ENCODE peak calls at places on chromosomes 12 and 14, in seven cellular contexts. W is right atrium auricular region, F is tibial artery, R is endothelial cell of umbilical vein, Z is Peyer's patch, K is suprapubic skin, P is endodermal cell. J is an unnamed sample. For H3K36me3, the result is how much of the 10 kb centered on the place peaks cover.

GRCh38 chr12:42104784-42105183 is 39.9 kb downstream of the GXYLT1 start:
- DNase-seq in W (no peak), F (no peak), R (no peak), Z (no peak), K (no peak), P (no peak), J (no peak)

GRCh38 chr12:3597526-3598210 is 106.7 kb downstream of the PRMT8 start:
- DNase-seq in W (no peak), F (no peak), R (no peak), Z (peak), K (no peak), P (no peak), J (no peak)

GRCh38 chr14:33127531-33127930 is 188.9 kb downstream of the NPAS3 start:
- DNase-seq in W (no peak), F (no peak), R (peak), Z (no peak), K (no peak), P (no peak), J (no peak)

GRCh38 chr12:126397071-126397571 is 1331.9 kb downstream of the AACS start:
- DNase-seq in W (no peak), F (no peak), R (no peak), Z (no peak), K (no peak), P (no peak), J (no peak)

GRCh38 chr12:13794706-13795105 is 186.7 kb downstream of the GRIN2B start:
- DNase-seq in W (no peak), F (no peak), R (no peak), Z (no peak), K (no peak), P (no peak), J (no peak)

GRCh38 chr12:24921251-24922038 is 27.5 kb downstream of the BCAT1 start:
- DNase-seq in W (no peak), F (no peak), R (peak), Z (no peak), K (no peak), P (no peak), J (no peak)

GRCh38 chr12:23949212-23950010 is at the start of gene SOX5:
- DNase-seq in W (peak), F (peak), R (peak), Z (no peak), K (no peak), P (peak), J (peak)

GRCh38 chr14:98144964-98145363 is 1127.0 kb downstream of the BCL11B start:
- DNase-seq in W (no peak), F (no peak), R (no peak), Z (no peak), K (no peak), P (no peak), J (peak)

GRCh38 chr14:58771016-58771415 is 133.3 kb downstream of the DACT1 start:
- DNase-seq in W (no peak), F (no peak), R (no peak), Z (no peak), K (no peak), P (no peak), J (no peak)

GRCh38 chr14:85701763-85702162 is 171.8 kb downstream of the FLRT2 start:
- DNase-seq in W (no peak), F (no peak), R (no peak), Z (no peak), K (no peak), P (no peak), J (no peak)

GRCh38 chr12:14777271-14777670 is 26.0 kb downstream of the WBP11 start:
- DNase-seq in W (no peak), F (no peak), R (no peak), Z (no peak), K (no peak), P (peak), J (no peak)

GRCh38 chr12:95838125-95838524 is 20.6 kb upstream of the SNRPF start:
- DNase-seq in W (no peak), F (no peak), R (peak), Z (peak), K (no peak), P (no peak), J (peak)

GRCh38 chr12:78797201-78797931 is 67.2 kb upstream of the SYT1 start:
- DNase-seq in W (no peak), F (no peak), R (no peak), Z (no peak), K (no peak), P (no peak), J (peak)

GRCh38 chr12:25557830-25558436 is 4.8 kb upstream of the LMNTD1 start:
- DNase-seq in W (no peak), F (no peak), R (peak), Z (no peak), K (no peak), P (peak), J (peak)

GRCh38 chr12:123140675-123141614 is 9.9 kb downstream of the PITPNM2 start:
- DNase-seq in W (no peak), F (no peak), R (no peak), Z (no peak), K (peak), P (no peak), J (no peak)

GRCh38 chr14:71399057-71399487 is 491.8 kb downstream of the PCNX1 start:
- DNase-seq in W (no peak), F (no peak), R (no peak), Z (no peak), K (no peak), P (no peak), J (no peak)

GRCh38 chr14:104813286-104813685 is 12.4 kb downstream of the ZBTB42 start:
- DNase-seq in W (no peak), F (no peak), R (no peak), Z (no peak), K (no peak), P (no peak), J (no peak)
- TF ChIP-seq CTCF in W (no peak), F (no peak), R (no peak), Z (no peak), K (no peak), P (no peak), J (no peak)

DNA sequence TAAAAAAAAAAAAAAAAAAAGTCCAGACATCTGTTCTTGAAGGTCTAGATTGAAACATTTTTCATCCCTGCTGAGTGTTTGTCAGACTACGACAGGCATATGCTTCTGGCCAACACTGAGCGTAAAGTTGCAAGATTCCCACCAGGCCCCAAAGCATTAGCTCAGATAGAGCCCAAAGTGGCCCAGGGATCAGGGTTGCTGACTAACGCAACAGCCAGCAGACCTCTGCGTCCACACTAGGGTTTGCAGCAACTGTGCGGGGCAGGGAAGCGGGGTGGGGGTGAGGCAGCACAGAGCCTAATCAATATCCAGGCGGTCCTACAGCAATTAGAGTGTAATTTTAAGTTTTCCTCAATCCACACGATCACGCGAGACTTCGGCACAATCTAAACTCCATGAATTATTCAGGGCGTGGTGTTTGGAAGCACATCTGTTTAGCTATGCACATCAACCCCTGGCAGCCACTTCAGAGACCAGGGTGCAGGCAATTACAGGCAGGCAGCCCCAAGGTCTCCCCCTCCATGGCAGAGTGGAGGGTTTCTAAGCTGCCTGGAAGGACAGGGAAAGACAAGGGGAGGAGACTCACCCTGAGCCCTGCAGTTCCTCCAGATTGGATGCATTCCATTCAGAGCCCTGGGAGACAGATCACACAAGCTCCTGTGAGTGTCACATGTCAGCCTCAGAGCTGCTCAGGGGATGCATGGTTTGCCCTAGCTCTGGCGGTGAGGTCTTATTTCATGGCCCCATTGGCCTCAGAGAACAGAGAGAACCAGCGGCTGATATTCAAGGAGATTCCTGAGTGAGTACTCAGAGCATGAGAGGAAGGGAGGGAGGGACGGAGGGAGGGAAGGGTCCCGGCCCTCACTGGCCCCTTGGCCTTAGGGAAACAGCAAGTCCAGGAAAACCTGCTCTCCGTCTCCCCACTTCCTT is 55.4 kb downstream of the SSH1 start:
- DNase-seq in W (peak), F (peak), R (peak), Z (peak), K (no peak), P (peak), J (peak)
- H3K36me3 ChIP-seq in W (half or more), F (under half), R (under half), Z (under half), K (half or more), P (half or more), J (half or more)

DNA sequence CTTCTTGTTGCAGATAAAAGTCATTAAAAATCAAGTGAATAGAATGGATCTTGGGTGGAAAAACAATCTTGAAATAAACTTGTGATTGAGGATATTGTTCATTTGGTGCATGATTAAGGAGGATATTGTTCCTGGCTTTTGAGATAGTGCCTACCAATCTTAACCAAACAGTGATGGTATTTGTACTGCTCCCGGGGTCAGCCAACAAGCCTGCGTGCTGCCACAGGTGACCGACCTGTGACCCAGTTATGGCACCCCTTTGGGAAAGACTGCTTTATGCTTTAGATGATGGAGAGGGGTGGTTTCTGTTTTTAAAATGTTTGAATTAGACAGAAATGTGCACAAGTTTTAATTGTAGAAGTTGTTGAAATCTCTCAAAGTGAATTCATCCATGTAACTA is 41.6 kb downstream of the SUDS3 start:
- DNase-seq in W (no peak), F (no peak), R (no peak), Z (no peak), K (no peak), P (no peak), J (no peak)
- H3K27ac ChIP-seq in W (no peak), F (peak), R (no peak), Z (no peak), K (no peak), P (no peak), J (no peak)

DNA sequence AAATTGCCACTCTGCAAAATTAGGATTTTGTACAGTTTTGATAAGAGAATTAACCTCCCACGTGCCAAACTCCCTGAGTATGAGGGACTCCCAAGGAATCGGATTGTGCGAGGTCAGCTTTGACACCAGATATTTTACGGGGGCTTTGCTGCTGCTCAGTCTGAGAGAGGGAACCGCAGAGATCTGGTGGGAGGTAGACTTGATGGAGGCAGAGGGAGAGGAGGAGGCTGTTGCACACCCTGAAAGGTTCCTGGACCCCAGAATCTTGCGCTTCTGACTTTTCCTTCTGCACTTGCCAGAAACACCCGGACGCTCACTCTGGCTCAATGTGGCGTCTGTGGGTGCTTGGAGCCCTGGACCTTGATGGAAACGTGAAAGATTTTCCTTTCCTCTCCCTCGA is 83.9 kb downstream of the PAPOLA start:
- DNase-seq in W (peak), F (no peak), R (no peak), Z (no peak), K (no peak), P (no peak), J (no peak)
- TF ChIP-seq CTCF in W (no peak), F (no peak), R (no peak), Z (no peak), K (no peak), P (no peak), J (no peak)

GRCh38 chr14:54781936-54782802 is 120.5 kb downstream of the GCH1 start:
- DNase-seq in W (no peak), F (peak), R (no peak), Z (no peak), K (no peak), P (no peak), J (no peak)
- H3K36me3 ChIP-seq in W (half or more), F (under half), R (under half), Z (under half), K (under half), P (under half), J (under half)

DNA sequence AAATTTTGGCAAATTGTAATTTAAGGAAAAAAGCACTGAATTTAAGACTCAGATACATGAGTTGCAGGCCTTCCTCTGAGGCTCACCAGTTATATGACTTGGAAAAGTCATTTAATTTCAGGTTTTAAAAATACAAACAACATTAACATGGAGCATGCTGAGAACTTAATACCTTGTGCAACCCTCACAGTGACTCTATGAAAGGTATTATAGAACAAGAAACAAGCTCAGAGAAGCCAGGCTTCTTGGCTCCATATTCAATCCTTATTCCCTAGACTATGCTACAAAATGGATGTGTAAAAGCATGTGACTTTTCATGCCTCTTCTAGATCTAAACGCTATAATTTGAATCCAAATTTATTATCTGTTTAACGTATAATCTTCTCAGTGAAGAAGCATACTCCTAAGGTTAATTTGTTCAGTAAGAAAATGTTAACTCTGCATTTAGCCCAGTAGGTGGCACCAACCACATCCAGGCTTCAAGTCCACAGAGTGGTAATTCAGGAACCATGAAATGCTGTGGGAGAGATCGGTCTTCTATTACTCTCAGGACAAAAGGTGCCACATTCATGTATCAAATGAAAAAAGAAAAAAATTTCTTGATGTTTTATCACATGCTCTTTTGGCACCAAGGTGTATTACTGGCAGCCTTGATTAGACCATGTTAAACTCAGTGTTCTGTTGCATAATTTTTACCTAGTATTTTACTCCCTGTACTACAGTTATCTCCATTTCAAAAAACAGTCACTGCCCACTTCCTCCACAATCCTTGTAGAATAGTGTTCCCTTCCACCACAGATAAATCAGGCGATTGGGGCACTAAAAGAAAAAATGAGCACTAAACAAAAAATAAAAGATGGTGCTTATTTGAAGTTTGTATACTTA is 9.3 kb downstream of the CCDC196 start:
- DNase-seq in W (peak), F (peak), R (peak), Z (no peak), K (no peak), P (peak), J (peak)
- H3K27ac ChIP-seq in W (no peak), F (no peak), R (no peak), Z (no peak), K (no peak), P (no peak), J (no peak)

GRCh38 chr14:80110721-80111120 is 100.6 kb downstream of the DIO2 start:
- DNase-seq in W (no peak), F (no peak), R (no peak), Z (no peak), K (no peak), P (no peak), J (no peak)
- TF ChIP-seq CTCF in W (no peak), F (no peak), R (no peak), Z (no peak), K (no peak), P (no peak), J (no peak)

GRCh38 chr12:104599985-104600712 is 143.4 kb downstream of the CHST11 start:
- DNase-seq in W (no peak), F (no peak), R (no peak), Z (no peak), K (no peak), P (no peak), J (no peak)
- H3K36me3 ChIP-seq in W (under half), F (under half), R (under half), Z (under half), K (under half), P (under half), J (under half)